ENCODE peak calls at places on chromosomes 12 and 14, in four cellular contexts. H is ovary; C is right cardiac atrium; N is CD4-positive, alpha-beta memory T cell. D is an unnamed sample.

GRCh38 chr12:6547987-6548386 is 7.9 kb downstream of the IFFO1 start:
- DNase-seq in H (peak; percentile 67), C (peak; percentile 48), N (no peak), D (no peak)

GRCh38 chr14:64438181-64438839 is 27.0 kb upstream of the AKAP5 start:
- DNase-seq in H (no peak), C (no peak), N (no peak), D (no peak)

GRCh38 chr14:28412076-28412475 is 354.5 kb upstream of the FOXG1 start:
- DNase-seq in H (no peak), C (no peak), N (no peak), D (no peak)

GRCh38 chr14:56300495-56300894 is 182.3 kb downstream of the PELI2 start:
- DNase-seq in H (no peak), C (no peak), N (no peak), D (no peak)

GRCh38 chr12:126944684-126945083 is 1322.3 kb upstream of the TMEM132C start:
- DNase-seq in H (no peak), C (no peak), N (no peak), D (no peak)

GRCh38 chr12:630656-631632 is 32.3 kb downstream of the NINJ2 start:
- DNase-seq in H (peak; percentile 41), C (peak; percentile 70), N (peak; percentile 68), D (peak; percentile 63)

GRCh38 chr14:62778847-62779246 is 266.4 kb downstream of the KCNH5 start:
- DNase-seq in H (no peak), C (no peak), N (no peak), D (no peak)

GRCh38 chr14:87799400-87799799 is 193.6 kb downstream of the GALC start:
- DNase-seq in H (no peak), C (no peak), N (no peak), D (no peak)

GRCh38 chr14:54555651-54556050 is 11.3 kb upstream of the SAMD4A start:
- DNase-seq in H (no peak), C (no peak), N (no peak), D (no peak)

GRCh38 chr12:116515674-116516073 is 43.5 kb upstream of the MAP1LC3B2 start:
- DNase-seq in H (no peak), C (no peak), N (no peak), D (no peak)

GRCh38 chr14:76131071-76131985 is 20.4 kb upstream of the GPATCH2L start:
- DNase-seq in H (no peak), C (no peak), N (no peak), D (no peak)

GRCh38 chr14:59931237-59931636 is 11.3 kb downstream of the LRRC9 start:
- DNase-seq in H (no peak), C (no peak), N (no peak), D (no peak)

GRCh38 chr14:59939828-59940227 is 19.9 kb downstream of the LRRC9 start:
- DNase-seq in H (no peak), C (no peak), N (no peak), D (no peak)

DNA sequence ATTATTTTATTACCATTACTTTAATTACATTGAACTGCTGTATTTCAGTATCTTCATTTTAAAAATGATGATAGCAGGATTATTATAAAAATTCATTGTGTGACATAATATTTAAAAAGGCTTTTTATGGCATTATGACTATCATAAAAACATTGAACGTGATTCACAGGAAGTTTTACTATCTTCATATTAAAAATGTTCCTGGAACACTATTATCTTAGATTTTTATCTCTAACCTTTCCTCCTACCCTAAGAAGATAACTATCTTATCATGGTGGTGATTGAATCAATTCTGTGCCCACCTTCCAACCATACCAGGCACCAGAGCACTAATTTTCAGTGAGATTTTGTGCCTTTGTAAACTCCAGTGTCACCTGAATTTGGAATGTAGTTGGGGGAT is 16.2 kb downstream of the LRRC9 start:
- DNase-seq in H (no peak), C (no peak), N (no peak), D (no peak)
- H3K4me1 ChIP-seq in H (no peaks in the 10 kb centered on the region), C (no peaks in the 10 kb centered on the region), N (no peaks in the 10 kb centered on the region), D (no peaks in the 10 kb centered on the region)

GRCh38 chr12:110253176-110253575 is 27.9 kb upstream of the ATP2A2 start:
- DNase-seq in H (peak; percentile 54), C (peak; percentile 78), N (no peak), D (peak; percentile 93)
- H3K4me1 ChIP-seq in H (peaks cover 7% of the 10 kb centered on the region), C (peaks cover 13% of the 10 kb centered on the region), N (no peaks in the 10 kb centered on the region), D (peaks cover 19% of the 10 kb centered on the region)

DNA sequence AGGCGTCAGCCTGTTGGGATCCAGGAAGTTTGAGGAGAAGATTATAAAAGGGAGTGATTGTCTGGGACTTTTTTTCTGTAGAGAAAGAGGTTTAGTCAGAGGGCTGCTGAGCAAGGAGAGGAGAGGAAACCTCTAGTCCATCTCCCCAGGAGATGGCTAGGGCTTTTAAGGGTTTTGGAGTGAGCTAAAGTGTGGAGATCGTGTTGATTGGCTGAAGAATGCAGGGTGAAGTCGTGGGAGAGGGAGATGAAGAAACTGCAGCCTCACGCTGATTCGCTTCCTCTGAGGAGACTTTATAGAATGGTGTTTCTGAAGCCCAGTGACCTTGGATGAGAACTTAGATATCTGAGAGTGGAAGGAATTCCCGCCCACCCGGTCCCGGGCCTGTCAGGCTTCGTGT is 193.7 kb upstream of the PWP1 start:
- DNase-seq in H (no peak), C (no peak), N (no peak), D (no peak)
- H3K4me1 ChIP-seq in H (no peaks in the 10 kb centered on the region), C (no peaks in the 10 kb centered on the region), N (peaks cover 25% of the 10 kb centered on the region), D (no peaks in the 10 kb centered on the region)

DNA sequence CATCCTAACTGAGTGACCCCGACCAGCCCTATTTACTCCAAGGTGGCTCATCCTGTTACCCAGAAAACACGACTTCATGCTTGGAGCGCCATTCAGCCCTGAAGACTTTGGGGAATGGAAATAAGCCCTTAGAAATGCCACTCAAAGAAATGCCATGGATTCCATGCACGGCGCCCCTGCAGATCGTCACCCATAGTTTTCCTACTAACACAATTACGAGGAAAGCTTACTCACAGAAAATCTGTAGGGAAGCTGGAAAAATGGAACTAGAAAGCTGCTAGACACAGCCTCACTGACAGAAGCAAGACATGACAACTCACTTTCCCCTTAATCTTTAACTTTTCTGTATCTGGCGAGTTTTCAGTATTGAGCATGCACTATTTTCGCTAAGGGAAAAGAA is 19.5 kb downstream of the NUAK1 start:
- DNase-seq in H (no peak), C (no peak), N (no peak), D (no peak)
- H3K4me1 ChIP-seq in H (peaks cover 9% of the 10 kb centered on the region), C (peaks cover 52% of the 10 kb centered on the region), N (no peaks in the 10 kb centered on the region), D (no peaks in the 10 kb centered on the region)

DNA sequence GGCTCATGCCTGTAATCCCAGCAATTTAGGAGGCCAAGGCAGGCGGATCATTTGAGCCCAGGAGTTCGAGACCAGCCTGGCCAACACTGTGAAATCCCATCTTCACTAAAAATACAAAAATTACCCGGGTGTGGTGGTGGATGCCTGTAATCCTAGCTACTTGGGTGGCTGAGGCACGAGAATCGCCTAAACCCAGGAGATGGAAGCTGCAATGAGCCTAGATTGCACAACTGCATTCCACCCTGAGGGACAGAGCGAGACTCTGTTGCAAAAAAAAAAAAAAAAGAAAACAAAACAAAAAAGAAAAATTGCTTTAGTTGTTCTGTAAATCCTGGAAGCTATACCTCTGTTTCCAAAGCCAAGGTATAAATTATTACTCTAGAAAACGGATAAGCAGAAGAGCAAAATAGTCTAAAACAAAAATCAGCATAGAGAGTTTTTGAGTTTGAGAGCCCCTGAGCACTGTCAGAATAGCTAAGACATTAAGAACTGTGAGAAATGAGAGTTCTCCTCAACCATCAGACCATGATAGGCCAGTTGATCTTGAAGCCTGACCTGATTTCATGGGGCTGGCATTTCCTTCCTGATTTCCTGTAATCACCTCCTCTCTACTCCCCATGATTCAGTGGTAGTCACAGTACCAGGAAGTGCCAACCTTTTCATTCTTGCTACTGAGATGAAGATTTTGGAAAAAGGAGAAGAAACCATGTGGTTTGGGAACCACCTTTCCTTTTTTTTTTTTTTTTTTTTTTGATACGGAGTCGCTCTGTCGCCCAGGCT is 31.7 kb downstream of the ATP2A2 start:
- DNase-seq in H (peak; percentile 37), C (no peak), N (peak; percentile 24), D (no peak)
- H3K4me1 ChIP-seq in H (no peaks in the 10 kb centered on the region), C (peaks cover 15% of the 10 kb centered on the region), N (peaks cover 75% of the 10 kb centered on the region), D (peaks cover 16% of the 10 kb centered on the region)

GRCh38 chr12:128042825-128043224 is 224.1 kb upstream of the TMEM132C start:
- DNase-seq in H (no peak), C (no peak), N (no peak), D (no peak)
- H3K4me1 ChIP-seq in H (no peaks in the 10 kb centered on the region), C (no peaks in the 10 kb centered on the region), N (no peaks in the 10 kb centered on the region), D (no peaks in the 10 kb centered on the region)

GRCh38 chr12:131287938-131288797 is 334.5 kb downstream of the ADGRD1 start:
- DNase-seq in H (peak; percentile 5), C (no peak), N (no peak), D (peak; percentile 11)

GRCh38 chr12:131287015-131287937 is 333.6 kb downstream of the ADGRD1 start:
- DNase-seq in H (peak; percentile 8), C (no peak), N (no peak), D (no peak)

GRCh38 chr12:131290255-131290959 is 336.7 kb downstream of the ADGRD1 start:
- DNase-seq in H (no peak), C (no peak), N (no peak), D (no peak)
- H3K4me1 ChIP-seq in H (no peaks in the 10 kb centered on the region), C (no peaks in the 10 kb centered on the region), N (no peaks in the 10 kb centered on the region), D (no peaks in the 10 kb centered on the region)

GRCh38 chr14:32608880-32609279 is 279.8 kb downstream of the AKAP6 start:
- DNase-seq in H (no peak), C (no peak), N (no peak), D (no peak)
- H3K4me1 ChIP-seq in H (no peaks in the 10 kb centered on the region), C (no peaks in the 10 kb centered on the region), N (no peaks in the 10 kb centered on the region), D (no peaks in the 10 kb centered on the region)

DNA sequence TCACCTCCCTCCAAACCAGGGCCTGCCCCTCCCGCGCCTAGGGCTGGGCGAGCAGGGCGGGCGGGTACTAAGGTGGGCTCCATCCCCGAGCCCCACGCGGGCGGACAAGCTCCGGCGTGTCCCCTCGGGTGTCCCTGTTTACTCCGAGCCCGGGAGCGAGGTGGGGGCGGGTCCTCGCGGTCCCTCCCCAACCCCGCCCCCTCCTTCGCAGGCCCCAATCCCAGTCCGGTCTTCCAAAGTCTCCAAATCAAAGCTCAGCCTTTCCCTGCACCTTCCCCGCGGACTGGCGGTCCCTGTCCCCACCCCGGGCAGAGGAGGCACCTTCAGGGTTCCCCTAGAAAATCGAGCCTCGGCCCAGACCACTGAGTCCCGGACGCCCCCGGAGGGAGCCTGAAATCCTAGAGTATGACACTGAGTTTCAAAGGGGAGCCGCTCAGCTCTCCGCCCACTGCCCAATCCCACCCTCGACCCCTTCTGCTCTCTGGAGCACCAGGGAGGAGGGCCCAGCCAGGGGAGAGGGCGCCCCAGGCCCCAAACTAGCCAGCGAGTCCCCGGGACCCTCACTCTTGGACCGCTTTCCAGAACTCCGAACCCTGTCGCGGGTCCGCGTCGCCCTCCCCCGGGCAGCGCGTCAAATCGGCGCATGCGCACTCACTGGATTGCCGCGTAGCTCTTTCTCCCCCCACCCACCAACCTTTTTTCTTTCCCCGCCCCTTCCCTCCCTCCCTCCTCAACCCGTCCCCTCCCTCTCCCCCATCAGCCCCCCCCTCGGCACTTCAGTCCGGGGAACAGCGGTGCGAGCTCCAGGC is at the start of gene LRP1:
- DNase-seq in H (peak; percentile 90), C (peak; percentile 90), N (peak; percentile 73), D (peak; percentile 85)
- H3K4me1 ChIP-seq in H (peaks cover 19% of the 10 kb centered on the region), C (peaks cover 6% of the 10 kb centered on the region), N (peaks cover 8% of the 10 kb centered on the region), D (peaks cover 39% of the 10 kb centered on the region)

D was measured in adrenal gland.